ENCODE peak calls at places on chromosome 10, in four cellular contexts. One of them, this sample, is unnamed.

GRCh38 chr10:28620251-28620650 is 57.1 kb upstream of the BAMBI start:
- DNase-seq in HCT116: no peak
- DNase-seq in HepG2: no peak
- DNase-seq in K562: no peak
- DNase-seq in this sample: no peak

GRCh38 chr10:27192284-27192683 is 37.1 kb downstream of the MASTL start:
- DNase-seq in HepG2: no peak
- DNase-seq in K562: no peak
- DNase-seq in HCT116: peak
- DNase-seq in this sample: no peak

GRCh38 chr10:92074126-92074887 is 150.7 kb downstream of the BTAF1 start:
- DNase-seq in HCT116: peak
- DNase-seq in K562: no peak
- DNase-seq in HepG2: no peak
- DNase-seq in this sample: no peak

GRCh38 chr10:108911814-108912541 is 1011.3 kb downstream of the XPNPEP1 start:
- DNase-seq in HCT116: no peak
- DNase-seq in K562: no peak
- DNase-seq in HepG2: peak
- DNase-seq in this sample: peak

GRCh38 chr10:88728107-88728763 is 22.2 kb downstream of the LIPK start:
- DNase-seq in HCT116: peak
- DNase-seq in HepG2: peak
- DNase-seq in K562: peak
- DNase-seq in this sample: peak

GRCh38 chr10:21527634-21528451 is 2.4 kb upstream of the SKIDA1 start:
- DNase-seq in K562: peak
- DNase-seq in HCT116: no peak
- DNase-seq in HepG2: no peak
- DNase-seq in this sample: no peak

GRCh38 chr10:94465684-94466083 is 63.3 kb downstream of the TBC1D12 start:
- DNase-seq in HCT116: no peak
- DNase-seq in K562: no peak
- DNase-seq in HepG2: no peak
- DNase-seq in this sample: no peak

GRCh38 chr10:75940742-75941141 is 509.3 kb downstream of the LRMDA start:
- DNase-seq in HCT116: no peak
- DNase-seq in K562: no peak
- DNase-seq in HepG2: no peak
- DNase-seq in this sample: no peak

GRCh38 chr10:58701398-58702135 is 188.9 kb downstream of the BICC1 start:
- DNase-seq in K562: no peak
- DNase-seq in HepG2: no peak
- DNase-seq in HCT116: no peak
- DNase-seq in this sample: no peak

GRCh38 chr10:28939352-28940157 is 262.2 kb downstream of the BAMBI start:
- DNase-seq in HCT116: no peak
- DNase-seq in HepG2: peak
- DNase-seq in K562: peak
- DNase-seq in this sample: peak

GRCh38 chr10:79208251-79208983 is 138.9 kb upstream of the PPIF start:
- DNase-seq in HepG2: no peak
- DNase-seq in K562: no peak
- DNase-seq in HCT116: no peak
- DNase-seq in this sample: no peak

GRCh38 chr10:21724020-21724589 is 190.1 kb downstream of the MLLT10 start:
- DNase-seq in HCT116: no peak
- DNase-seq in HepG2: no peak
- DNase-seq in K562: peak
- DNase-seq in this sample: no peak

GRCh38 chr10:104309980-104310978 is 28.0 kb downstream of the ITPRIP start:
- DNase-seq in K562: no peak
- DNase-seq in HCT116: no peak
- DNase-seq in HepG2: no peak
- DNase-seq in this sample: no peak

GRCh38 chr10:103980246-103980906 is 13.4 kb downstream of the SLK start:
- DNase-seq in HepG2: no peak
- DNase-seq in K562: no peak
- DNase-seq in HCT116: no peak
- DNase-seq in this sample: no peak

GRCh38 chr10:101450277-101451080 is 96.5 kb downstream of the BTRC start:
- DNase-seq in HepG2: no peak
- DNase-seq in K562: peak
- DNase-seq in HCT116: no peak
- DNase-seq in this sample: no peak

GRCh38 chr10:127196227-127196954 is at the start of gene INSYN2A:
- DNase-seq in K562: no peak
- DNase-seq in HepG2: no peak
- DNase-seq in HCT116: no peak
- DNase-seq in this sample: peak

GRCh38 chr10:83373659-83374058 is 765.6 kb upstream of the GHITM start:
- DNase-seq in HCT116: no peak
- DNase-seq in K562: peak
- DNase-seq in HepG2: no peak
- DNase-seq in this sample: peak

GRCh38 chr10:79197558-79197957 is 128.8 kb downstream of the ZMIZ1 start:
- DNase-seq in HepG2: no peak
- DNase-seq in K562: no peak
- DNase-seq in HCT116: no peak
- DNase-seq in this sample: no peak

GRCh38 chr10:15482168-15482567 is 111.1 kb upstream of the FAM171A1 start:
- DNase-seq in HCT116: no peak
- DNase-seq in K562: no peak
- DNase-seq in HepG2: no peak
- DNase-seq in this sample: no peak

GRCh38 chr10:122122493-122122892 is 133.5 kb downstream of the TACC2 start:
- DNase-seq in HCT116: no peak
- DNase-seq in HepG2: no peak
- DNase-seq in K562: no peak
- DNase-seq in this sample: no peak

GRCh38 chr10:60427709-60428386 is 38.2 kb upstream of the ANK3 start:
- DNase-seq in HepG2: no peak
- DNase-seq in HCT116: no peak
- DNase-seq in K562: no peak
- DNase-seq in this sample: no peak

GRCh38 chr10:5629789-5630436 is 36.5 kb downstream of the ASB13 start:
- DNase-seq in K562: peak
- DNase-seq in HCT116: peak
- DNase-seq in HepG2: peak
- DNase-seq in this sample: peak

GRCh38 chr10:97584798-97585438 is 729 bp downstream of the HOGA1 start:
- DNase-seq in HCT116: no peak
- DNase-seq in K562: peak
- DNase-seq in HepG2: peak
- DNase-seq in this sample: no peak

GRCh38 chr10:118042336-118042735 is 4.4 kb downstream of the RAB11FIP2 start:
- DNase-seq in K562: no peak
- DNase-seq in HCT116: no peak
- DNase-seq in HepG2: no peak
- DNase-seq in this sample: no peak

GRCh38 chr10:69800109-69800508 is 1.6 kb upstream of the COL13A1 start:
- DNase-seq in K562: peak
- DNase-seq in HepG2: peak
- DNase-seq in HCT116: peak
- DNase-seq in this sample: peak

GRCh38 chr10:13769926-13770325 is 183.2 kb downstream of the PRPF18 start:
- DNase-seq in HepG2: no peak
- DNase-seq in HCT116: no peak
- DNase-seq in K562: no peak
- DNase-seq in this sample: no peak

GRCh38 chr10:129921065-129921670 is 42.9 kb downstream of the EBF3 start:
- DNase-seq in HCT116: no peak
- DNase-seq in HepG2: no peak
- DNase-seq in K562: no peak
- DNase-seq in this sample: no peak

GRCh38 chr10:125068406-125068805 is 92.0 kb downstream of the CTBP2 start:
- DNase-seq in K562: no peak
- DNase-seq in HCT116: no peak
- DNase-seq in HepG2: no peak
- DNase-seq in this sample: no peak

GRCh38 chr10:77505431-77506334 is 131.9 kb downstream of the KCNMA1 start:
- DNase-seq in HepG2: no peak
- DNase-seq in HCT116: peak
- DNase-seq in K562: no peak
- DNase-seq in this sample: no peak

GRCh38 chr10:34999532-34999931 is 90.6 kb downstream of the CUL2 start:
- DNase-seq in K562: no peak
- DNase-seq in HCT116: no peak
- DNase-seq in HepG2: peak
- DNase-seq in this sample: no peak

GRCh38 chr10:5776881-5777197 is 36.4 kb downstream of the GDI2 start:
- DNase-seq in K562: no peak
- DNase-seq in HepG2: no peak
- DNase-seq in HCT116: no peak
- DNase-seq in this sample: no peak

GRCh38 chr10:102358717-102359382 is 36.7 kb upstream of the NFKB2 start:
- DNase-seq in HCT116: no peak
- DNase-seq in K562: no peak
- DNase-seq in HepG2: no peak
- DNase-seq in this sample: no peak

GRCh38 chr10:69043931-69044531 is 43.9 kb upstream of the SRGN start:
- DNase-seq in K562: no peak
- DNase-seq in HCT116: no peak
- DNase-seq in HepG2: no peak
- DNase-seq in this sample: no peak

GRCh38 chr10:102629661-102630614 is 14.3 kb upstream of the TRIM8 start:
- DNase-seq in HepG2: peak
- DNase-seq in K562: no peak
- DNase-seq in HCT116: no peak
- DNase-seq in this sample: peak

GRCh38 chr10:119190353-119190752 is 11.7 kb upstream of the PRDX3 start:
- DNase-seq in HepG2: no peak
- DNase-seq in K562: no peak
- DNase-seq in HCT116: peak
- DNase-seq in this sample: no peak

GRCh38 chr10:11162828-11163599 is 145.3 kb downstream of the CELF2 start:
- DNase-seq in HepG2: no peak
- DNase-seq in K562: peak
- DNase-seq in HCT116: no peak
- DNase-seq in this sample: peak

GRCh38 chr10:88138319-88138848 is 275.0 kb downstream of the PTEN start:
- DNase-seq in HCT116: no peak
- DNase-seq in HepG2: no peak
- DNase-seq in K562: no peak
- DNase-seq in this sample: no peak

GRCh38 chr10:71125749-71126107 is 86.6 kb upstream of the UNC5B start:
- DNase-seq in K562: no peak
- DNase-seq in HCT116: no peak
- DNase-seq in HepG2: no peak
- DNase-seq in this sample: no peak

GRCh38 chr10:71127019-71127534 is 85.3 kb upstream of the UNC5B start:
- DNase-seq in HepG2: no peak
- DNase-seq in HCT116: no peak
- DNase-seq in K562: no peak
- DNase-seq in this sample: no peak

GRCh38 chr10:71128311-71129010 is 83.9 kb upstream of the UNC5B start:
- DNase-seq in HCT116: no peak
- DNase-seq in K562: no peak
- DNase-seq in HepG2: no peak
- DNase-seq in this sample: no peak

GRCh38 chr10:71126432-71126831 is 85.9 kb upstream of the UNC5B start:
- DNase-seq in HCT116: no peak
- DNase-seq in K562: no peak
- DNase-seq in HepG2: no peak
- DNase-seq in this sample: no peak

DNA sequence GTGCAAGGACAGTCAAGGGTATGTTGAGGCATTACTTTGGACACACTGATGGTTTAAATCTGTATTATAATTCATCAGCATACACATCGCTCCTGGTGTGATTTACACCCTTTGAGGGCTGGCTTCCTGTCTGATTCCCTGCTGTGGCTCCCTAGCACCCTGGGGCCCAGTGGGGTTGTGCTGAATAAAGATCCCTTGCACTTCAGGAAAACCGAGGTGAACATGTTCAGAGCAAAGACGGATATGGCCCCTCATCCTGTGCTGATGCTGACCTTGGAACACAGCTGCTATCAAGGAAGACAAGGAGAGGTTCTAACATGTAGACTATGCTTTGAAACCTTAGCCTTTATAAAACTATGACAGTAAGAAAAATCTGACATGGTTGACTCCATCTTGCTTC is 84.6 kb upstream of the UNC5B start:
- DNase-seq in HepG2: no peak
- DNase-seq in K562: no peak
- DNase-seq in HCT116: no peak
- DNase-seq in this sample: no peak
- TF ChIP-seq FOSL1 in HepG2: no peak
- TF ChIP-seq FOSL1 in K562: no peak
- TF ChIP-seq FOSL1 in HCT116: no peak
- TF ChIP-seq FOSL1 in this sample: no peak

GRCh38 chr10:99538287-99538917 is 5.7 kb downstream of the NKX2-3 start:
- DNase-seq in K562: no peak
- DNase-seq in HepG2: no peak
- DNase-seq in HCT116: no peak
- DNase-seq in this sample: no peak
- TF ChIP-seq FOSL1 in K562: no peak
- TF ChIP-seq FOSL1 in HepG2: no peak
- TF ChIP-seq FOSL1 in HCT116: no peak
- TF ChIP-seq FOSL1 in this sample: no peak

GRCh38 chr10:63712717-63713115 is 191.5 kb downstream of the REEP3 start:
- DNase-seq in K562: no peak
- DNase-seq in HCT116: no peak
- DNase-seq in HepG2: no peak
- DNase-seq in this sample: no peak

GRCh38 chr10:63713191-63714144 is 192.3 kb downstream of the REEP3 start:
- DNase-seq in HCT116: no peak
- DNase-seq in K562: no peak
- DNase-seq in HepG2: peak
- DNase-seq in this sample: peak

GRCh38 chr10:63711361-63711760 is 190.2 kb downstream of the REEP3 start:
- DNase-seq in HepG2: no peak
- DNase-seq in HCT116: no peak
- DNase-seq in K562: no peak
- DNase-seq in this sample: no peak

GRCh38 chr10:63710703-63711102 is 189.5 kb downstream of the REEP3 start:
- DNase-seq in HepG2: no peak
- DNase-seq in HCT116: no peak
- DNase-seq in K562: no peak
- DNase-seq in this sample: no peak

GRCh38 chr10:63711866-63712716 is 190.9 kb downstream of the REEP3 start:
- DNase-seq in K562: no peak
- DNase-seq in HCT116: peak
- DNase-seq in HepG2: peak
- DNase-seq in this sample: no peak
- TF ChIP-seq FOSL1 in K562: no peak
- TF ChIP-seq FOSL1 in HCT116: peak
- TF ChIP-seq FOSL1 in HepG2: no peak
- TF ChIP-seq FOSL1 in this sample: no peak

DNA sequence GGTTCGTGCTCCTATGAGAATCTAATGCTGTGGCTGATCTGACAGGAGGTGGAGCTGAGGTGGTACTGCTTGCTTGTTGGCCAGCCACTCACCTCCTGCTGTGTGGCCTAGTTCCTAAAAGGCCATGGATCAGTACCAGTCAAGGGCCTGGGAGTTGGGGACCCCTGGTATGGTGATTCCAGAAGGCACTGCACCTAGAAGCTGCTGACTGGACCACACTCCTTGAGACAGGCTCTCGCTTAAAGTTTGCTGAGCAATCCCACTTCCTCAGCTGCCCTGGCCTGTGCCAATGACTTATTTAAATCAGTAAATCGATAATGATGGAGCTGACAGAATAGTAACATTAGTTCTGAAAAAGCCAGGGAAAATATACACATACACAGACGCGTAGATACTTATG is 98.6 kb upstream of the LYZL2 start:
- DNase-seq in HepG2: no peak
- DNase-seq in HCT116: no peak
- DNase-seq in K562: no peak
- DNase-seq in this sample: no peak
- TF ChIP-seq FOSL1 in HepG2: no peak
- TF ChIP-seq FOSL1 in HCT116: no peak
- TF ChIP-seq FOSL1 in K562: no peak
- TF ChIP-seq FOSL1 in this sample: no peak